ENCODE peak calls at places on chromosomes 6 and 20, in nine cellular contexts. A is heart left ventricle, N is aorta, B is astrocyte, C is A673, H is neural progenitor cell, W is ovary, F is Panc1, R is transverse colon. Q is an unnamed sample.

GRCh38 chr6:135212020-135212806 is 31.1 kb downstream of the MYB start:
- DNase-seq in F (no peak), W (no peak), H (no peak), C (peak; percentile 40), N (no peak), A (no peak), R (no peak), B (peak; percentile 41), Q (peak; percentile 62)

GRCh38 chr20:23049933-23050838 is 714 bp upstream of the THBD start:
- DNase-seq in B (peak; percentile 29), H (peak; percentile 47), N (peak; percentile 91), C (no peak), R (no peak), W (peak; percentile 26), A (peak; percentile 60), F (no peak), Q (no peak)

GRCh38 chr20:32966881-32967781 is 37.1 kb downstream of the SUN5 start:
- DNase-seq in B (no peak), C (no peak), F (no peak), R (peak; percentile 27), W (no peak), N (no peak), H (no peak), A (no peak), Q (no peak)

GRCh38 chr6:124512431-124512830 is 449.8 kb upstream of the RNF217 start:
- DNase-seq in W (no peak), C (no peak), A (no peak), H (no peak), N (no peak), R (no peak), B (no peak), F (no peak), Q (no peak)

GRCh38 chr6:96659084-96659845 is 96.3 kb downstream of the FHL5 start:
- DNase-seq in R (no peak), H (no peak), A (no peak), W (no peak), B (no peak), N (no peak), F (no peak), C (no peak), Q (no peak)

GRCh38 chr6:28203201-28203600 is 21.9 kb upstream of the ZSCAN9 start:
- DNase-seq in C (no peak), H (peak; percentile 43), W (no peak), A (no peak), R (no peak), N (no peak), F (no peak), B (no peak), Q (no peak)

GRCh38 chr6:68233623-68234022 is 401.5 kb upstream of the ADGRB3 start:
- DNase-seq in A (no peak), R (no peak), F (no peak), B (peak; percentile 38), W (no peak), N (no peak), C (peak; percentile 29), H (no peak), Q (peak; percentile 79)

GRCh38 chr6:170305772-170306323 is 710 bp upstream of the FAM120B start:
- DNase-seq in N (no peak), R (no peak), C (no peak), W (no peak), H (no peak), B (no peak), F (no peak), A (no peak), Q (no peak)

GRCh38 chr6:43798688-43799444 is 28.9 kb downstream of the VEGFA start:
- DNase-seq in N (peak; percentile 74), A (peak; percentile 67), C (no peak), R (peak; percentile 90), W (no peak), F (peak; percentile 90), H (no peak), B (peak; percentile 63), Q (peak; percentile 78)

GRCh38 chr6:75090574-75090973 is 115.3 kb downstream of the COL12A1 start:
- DNase-seq in A (no peak), B (no peak), W (no peak), C (no peak), N (no peak), H (no peak), R (no peak), F (no peak), Q (no peak)

GRCh38 chr20:34569598-34569997 is 11.1 kb downstream of the MAP1LC3A start:
- DNase-seq in A (no peak), C (no peak), W (no peak), H (no peak), B (no peak), N (no peak), F (no peak), R (no peak), Q (no peak)

GRCh38 chr20:3727333-3728035 is 5.0 kb upstream of the HSPA12B start:
- DNase-seq in F (no peak), W (peak; percentile 57), H (no peak), C (peak; percentile 17), R (no peak), A (no peak), N (no peak), B (peak; percentile 64), Q (no peak)

GRCh38 chr6:28648035-28648877 is 122.6 kb downstream of the GPX5 start:
- DNase-seq in F (peak; percentile 90), C (peak; percentile 93), W (peak; percentile 38), B (peak; percentile 57), A (no peak), R (no peak), N (no peak), H (peak; percentile 85), Q (peak; percentile 72)

GRCh38 chr6:27562027-27562410 is 89.1 kb upstream of the ZNF184 start:
- DNase-seq in A (no peak), C (peak; percentile 39), B (no peak), W (no peak), F (no peak), H (no peak), R (no peak), N (no peak), Q (no peak)

GRCh38 chr6:24990227-24990843 is 54.6 kb upstream of the RIPOR2 start:
- DNase-seq in N (no peak), R (no peak), F (no peak), H (no peak), A (no peak), B (peak; percentile 79), C (peak; percentile 27), W (no peak), Q (peak; percentile 71)

GRCh38 chr20:61361501-61361900 is 109.4 kb downstream of the CDH4 start:
- DNase-seq in C (no peak), H (no peak), R (no peak), A (no peak), F (no peak), B (no peak), W (no peak), N (no peak), Q (no peak)

GRCh38 chr6:87673237-87673636 is 28.8 kb downstream of the AKIRIN2 start:
- DNase-seq in H (no peak), B (no peak), N (no peak), A (no peak), F (no peak), W (no peak), R (no peak), C (no peak), Q (no peak)
- H3K36me3 ChIP-seq in H (peaks cover 28% of the 10 kb centered on the region), B (peaks cover 28% of the 10 kb centered on the region), N (peaks cover 2% of the 10 kb centered on the region), A (no peaks in the 10 kb centered on the region), F (peaks cover 25% of the 10 kb centered on the region), W (no peaks in the 10 kb centered on the region), R (no peaks in the 10 kb centered on the region), C (peaks cover 52% of the 10 kb centered on the region), Q (peaks cover 3% of the 10 kb centered on the region)

GRCh38 chr6:30612687-30613248 is 4.3 kb downstream of the PPP1R10 start:
- DNase-seq in A (no peak), N (no peak), W (no peak), F (no peak), B (peak; percentile 83), H (peak; percentile 32), R (no peak), C (peak; percentile 55), Q (no peak)

GRCh38 chr6:30611150-30611855 is 5.7 kb downstream of the PPP1R10 start:
- DNase-seq in N (no peak), H (no peak), F (no peak), A (no peak), C (no peak), B (no peak), R (no peak), W (no peak), Q (no peak)

GRCh38 chr6:30612213-30612612 is 4.8 kb downstream of the PPP1R10 start:
- DNase-seq in W (no peak), F (no peak), H (peak; percentile 26), C (peak; percentile 66), N (no peak), A (no peak), R (no peak), B (peak; percentile 23), Q (peak; percentile 40)

GRCh38 chr6:30613251-30614043 is 3.6 kb downstream of the PPP1R10 start:
- DNase-seq in W (no peak), H (no peak), R (no peak), F (no peak), N (no peak), B (peak; percentile 41), A (no peak), C (no peak), Q (peak; percentile 72)

DNA sequence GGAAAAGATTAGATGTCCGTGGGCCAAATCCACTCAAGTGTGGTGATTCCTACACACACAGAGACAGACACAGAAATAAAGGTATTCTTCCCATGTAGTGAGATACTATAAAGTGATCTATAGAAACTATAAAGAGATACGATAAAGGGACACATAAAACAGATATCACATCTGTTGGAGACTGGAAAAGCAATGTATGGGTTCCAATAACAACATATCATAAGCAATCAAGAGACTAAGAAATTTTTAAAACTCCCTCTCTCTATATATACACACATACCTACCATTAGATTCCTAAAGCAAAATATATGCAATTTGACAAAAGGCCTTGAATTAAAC is 5.2 kb downstream of the PPP1R10 start:
- DNase-seq in B (no peak), H (no peak), W (no peak), A (no peak), N (no peak), R (no peak), C (no peak), F (no peak), Q (no peak)
- H3K36me3 ChIP-seq in B (peaks cover 34% of the 10 kb centered on the region), H (peaks cover 27% of the 10 kb centered on the region), W (no peaks in the 10 kb centered on the region), A (peaks cover 20% of the 10 kb centered on the region), N (peaks cover 5% of the 10 kb centered on the region), R (no peaks in the 10 kb centered on the region), C (peaks cover 60% of the 10 kb centered on the region), F (peaks cover 28% of the 10 kb centered on the region), Q (peaks cover 16% of the 10 kb centered on the region)

GRCh38 chr6:36607782-36608386 is 13.7 kb downstream of the SRSF3 start:
- DNase-seq in R (no peak), H (no peak), W (no peak), F (no peak), N (no peak), A (no peak), B (no peak), C (no peak), Q (peak; percentile 90)
- H3K36me3 ChIP-seq in R (no peaks in the 10 kb centered on the region), H (peaks cover 40% of the 10 kb centered on the region), W (no peaks in the 10 kb centered on the region), F (peaks cover 31% of the 10 kb centered on the region), N (peaks cover 5% of the 10 kb centered on the region), A (peaks cover 28% of the 10 kb centered on the region), B (peaks cover 73% of the 10 kb centered on the region), C (peaks cover 77% of the 10 kb centered on the region), Q (peaks cover 8% of the 10 kb centered on the region)

DNA sequence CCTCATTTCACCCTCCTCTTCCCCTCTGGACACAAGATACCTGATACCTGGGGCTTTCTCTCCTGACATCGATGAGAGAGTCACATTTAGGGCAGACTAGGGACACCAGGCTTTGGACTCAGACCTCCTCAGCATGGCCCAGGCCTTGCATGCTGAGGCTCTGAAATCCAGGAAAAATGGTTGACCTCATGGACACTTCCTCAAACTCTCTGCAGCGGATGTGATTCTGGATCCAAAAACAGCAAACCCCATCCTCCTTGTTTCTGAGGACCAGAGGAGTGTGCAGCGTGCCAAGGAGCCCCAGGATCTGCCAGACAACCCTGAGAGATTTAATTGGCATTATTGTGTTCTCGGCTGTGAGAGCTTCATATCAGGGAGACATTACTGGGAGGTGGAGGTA is 10.9 kb downstream of the BTN3A1 start:
- DNase-seq in H (no peak), A (no peak), W (no peak), C (no peak), B (no peak), F (no peak), R (no peak), N (no peak), Q (no peak)
- H3K36me3 ChIP-seq in H (no peaks in the 10 kb centered on the region), A (peaks cover 7% of the 10 kb centered on the region), W (no peaks in the 10 kb centered on the region), C (peaks cover 4% of the 10 kb centered on the region), B (no peaks in the 10 kb centered on the region), F (no peaks in the 10 kb centered on the region), R (peaks cover 2% of the 10 kb centered on the region), N (peaks cover 3% of the 10 kb centered on the region), Q (no peaks in the 10 kb centered on the region)

Q was measured in bronchial epithelial cell.